ENCODE peak calls at places on chromosomes 5 and 9, in five cellular contexts. X, N, M, H and U are unnamed samples.

GRCh38 chr5:91302335-91302734 is 80.8 kb downstream of the ARRDC3 start:
- DNase-seq in X (no peak), M (no peak), H (no peak), N (no peak), U (no peak)

GRCh38 chr5:159105318-159106053 is 5.8 kb upstream of the EBF1 start:
- DNase-seq in N (no peak), M (peak), H (no peak), X (no peak), U (peak)

GRCh38 chr5:1723476-1723875 is 76.2 kb downstream of the MRPL36 start:
- DNase-seq in X (no peak), H (peak), N (peak), M (no peak), U (no peak)

GRCh38 chr5:18112066-18112465 is 477.8 kb downstream of the TAF11L14 start:
- DNase-seq in X (no peak), M (no peak), H (no peak), N (no peak), U (no peak)

GRCh38 chr9:37749129-37749528 is 4.5 kb upstream of the TRMT10B start:
- DNase-seq in H (no peak), M (no peak), X (no peak), N (no peak), U (no peak)

GRCh38 chr5:67610191-67610912 is 413.8 kb upstream of the CD180 start:
- DNase-seq in X (no peak), H (no peak), M (no peak), N (no peak), U (no peak)

GRCh38 chr5:105836906-105837305 is 1833.8 kb downstream of the EFNA5 start:
- DNase-seq in X (peak), H (no peak), N (no peak), M (no peak), U (no peak)

GRCh38 chr5:86999951-87000350 is 267.7 kb upstream of the RASA1 start:
- DNase-seq in X (no peak), H (no peak), M (no peak), N (no peak), U (no peak)

GRCh38 chr5:107743357-107744000 is 72.7 kb upstream of the EFNA5 start:
- DNase-seq in N (no peak), X (peak), M (no peak), H (no peak), U (no peak)

GRCh38 chr5:89342106-89342876 is 459.3 kb upstream of the MEF2C start:
- DNase-seq in H (no peak), N (no peak), X (peak), M (no peak), U (no peak)

GRCh38 chr5:114243983-114244305 is 117.9 kb upstream of the KCNN2 start:
- DNase-seq in N (no peak), H (no peak), X (no peak), M (no peak), U (no peak)

GRCh38 chr9:128892223-128892892 is 10.4 kb downstream of the LRRC8A start:
- DNase-seq in M (peak), H (peak), X (peak), N (no peak), U (no peak)

GRCh38 chr5:116452774-116453368 is 121.8 kb downstream of the SEMA6A start:
- DNase-seq in N (no peak), H (no peak), M (no peak), X (no peak), U (no peak)

GRCh38 chr5:1515921-1516571 is 7.7 kb downstream of the LPCAT1 start:
- DNase-seq in N (peak), X (peak), H (no peak), M (peak), U (peak)

GRCh38 chr9:27336829-27337228 is 39.9 kb upstream of the EQTN start:
- DNase-seq in N (no peak), H (no peak), M (no peak), X (no peak), U (no peak)

GRCh38 chr5:126837907-126838539 is 61.1 kb downstream of the LMNB1 start:
- DNase-seq in N (no peak), M (no peak), X (peak), H (no peak), U (no peak)

GRCh38 chr5:43041131-43041668 is 1.1 kb upstream of the ANXA2R start:
- DNase-seq in X (no peak), N (no peak), H (no peak), M (peak), U (no peak)

GRCh38 chr5:138282918-138283742 is 8.7 kb upstream of the GFRA3 start:
- DNase-seq in N (peak), M (no peak), H (no peak), X (peak), U (no peak)

GRCh38 chr9:87792831-87793288 is 66.9 kb downstream of the CTSL start:
- DNase-seq in X (peak), M (peak), H (peak), N (no peak), U (no peak)
- TF ChIP-seq CTCF in X (peak), M (no peak), H (peak), N (no peak), U (no peak)

DNA sequence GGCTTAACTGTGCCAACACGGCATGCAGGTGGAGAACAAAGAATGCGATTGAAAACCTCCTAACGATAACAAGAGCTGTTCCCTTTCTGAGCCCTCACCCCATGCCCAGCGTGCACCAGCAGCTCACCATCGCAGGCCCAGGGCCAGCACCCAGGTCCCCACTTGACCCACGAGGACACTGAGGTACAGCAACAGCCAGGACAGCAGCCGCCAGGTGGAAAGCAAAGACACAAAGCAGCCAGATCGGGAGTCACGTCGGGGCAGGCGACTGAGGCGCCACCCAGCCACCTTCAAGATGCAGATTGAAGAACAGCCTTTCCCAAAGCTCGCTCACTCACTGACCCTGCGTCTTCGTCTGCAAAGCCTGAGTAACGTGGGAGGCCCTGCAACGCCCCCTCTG is 6.9 kb upstream of the SEC16A start:
- DNase-seq in H (no peak), M (no peak), X (no peak), N (no peak), U (no peak)
- TF ChIP-seq CTCF in H (no peak), M (no peak), X (no peak), N (no peak), U (no peak)

DNA sequence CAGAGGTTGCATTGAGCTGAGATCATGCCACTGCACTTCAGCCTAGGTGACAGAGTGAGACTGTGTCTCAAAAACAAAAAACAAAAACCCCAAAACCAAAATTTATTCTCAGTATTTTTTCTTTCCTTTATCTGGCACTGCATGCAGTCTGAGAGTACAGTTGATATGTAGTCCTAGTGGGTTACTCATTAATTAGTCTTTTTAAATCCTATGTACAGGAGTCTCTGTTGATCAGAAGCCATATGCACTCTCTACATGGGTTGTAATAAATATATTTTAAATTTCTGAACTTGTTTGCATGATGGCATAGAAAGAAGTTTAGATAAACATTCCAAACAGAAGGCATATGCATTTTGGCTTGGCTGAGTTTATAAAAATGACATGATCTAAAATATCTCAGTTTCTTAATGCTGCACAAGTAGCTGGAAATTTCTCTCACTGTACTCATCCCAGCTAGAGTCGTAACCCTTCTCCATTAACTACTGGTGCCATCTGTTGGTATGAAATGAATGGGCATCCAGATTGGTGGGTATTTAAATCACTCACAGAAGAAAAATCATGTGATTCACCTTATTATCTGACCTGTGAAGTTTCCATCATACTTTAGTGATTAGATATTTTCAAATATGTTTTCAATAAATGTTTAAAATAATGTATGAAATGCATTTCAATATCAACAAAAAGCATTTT is 284.8 kb downstream of the CTNND2 start:
- DNase-seq in X (no peak), N (no peak), M (no peak), H (no peak), U (no peak)
- TF ChIP-seq CTCF in X (no peak), N (no peak), M (no peak), H (peak), U (no peak)

GRCh38 chr5:151238303-151238741 is 14.4 kb upstream of the CCDC69 start:
- DNase-seq in N (no peak), X (no peak), M (peak), H (peak), U (peak)
- TF ChIP-seq CTCF in N (no peak), X (no peak), M (no peak), H (no peak), U (no peak)

DNA sequence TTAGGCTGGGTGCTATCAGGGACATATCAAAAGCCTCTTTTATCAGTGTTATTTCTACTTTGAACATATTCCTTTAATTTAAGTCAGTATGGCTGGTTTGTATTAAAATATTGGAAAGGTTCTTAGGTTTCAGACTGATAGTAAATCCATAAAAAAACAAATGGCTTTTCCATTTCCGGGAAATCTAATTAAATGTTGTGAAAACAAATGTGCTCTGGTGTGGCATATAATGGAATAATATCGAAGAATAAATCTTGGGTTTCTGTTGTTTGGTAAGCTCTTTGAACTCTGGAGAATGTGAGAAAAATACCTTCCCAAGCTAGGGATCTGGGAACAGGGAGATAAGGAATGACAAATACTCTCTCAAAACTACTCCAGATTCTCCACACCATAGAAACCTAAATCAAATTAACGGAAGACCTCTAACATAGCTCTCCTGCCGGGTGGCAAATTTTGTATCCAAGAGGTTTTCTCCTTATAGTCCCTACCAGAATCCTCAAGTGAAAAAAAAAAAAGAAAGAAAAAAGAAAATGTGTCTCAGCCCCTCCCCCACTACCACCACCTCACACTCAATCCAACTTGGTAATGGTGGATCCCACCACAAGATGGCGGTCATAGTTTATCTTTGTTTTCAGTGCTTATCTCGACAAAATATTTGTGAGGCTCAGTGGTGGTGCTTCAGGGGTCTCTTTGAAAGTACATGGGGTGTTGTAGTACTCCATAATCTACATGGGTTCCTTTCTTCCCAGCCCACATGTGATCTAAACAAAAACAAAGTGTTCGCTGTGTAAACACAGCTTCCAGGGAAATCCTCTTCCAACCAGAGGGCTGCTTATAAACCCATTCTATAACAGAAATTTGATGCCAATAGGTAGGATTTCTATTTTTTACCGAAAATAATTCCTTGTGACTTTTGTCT is 54.6 kb upstream of the FST start:
- DNase-seq in X (no peak), N (no peak), M (no peak), H (no peak), U (no peak)
- TF ChIP-seq CTCF in X (no peak), N (peak), M (no peak), H (peak), U (no peak)

DNA sequence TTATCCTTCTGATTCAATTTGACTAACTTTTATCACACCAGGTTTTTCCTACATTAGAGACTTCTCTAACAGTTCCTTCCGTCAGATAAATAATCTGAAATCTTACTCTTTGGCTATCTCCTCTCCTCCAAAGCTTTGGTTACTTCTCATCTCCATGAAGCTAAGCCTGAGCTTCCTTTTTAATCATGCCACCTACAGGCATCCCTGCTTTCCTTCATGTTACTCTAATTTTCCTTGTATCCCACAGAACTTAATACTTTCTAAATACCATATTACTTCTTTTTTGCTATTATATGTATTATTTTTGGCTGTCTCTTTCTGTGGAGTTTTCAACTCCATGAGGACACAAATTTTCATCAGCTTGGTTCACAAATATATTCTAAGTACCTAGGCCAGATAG is 49.7 kb downstream of the C9 start:
- DNase-seq in M (no peak), H (no peak), N (no peak), X (no peak), U (no peak)
- TF ChIP-seq CTCF in M (no peak), H (no peak), N (no peak), X (no peak), U (no peak)

DNA sequence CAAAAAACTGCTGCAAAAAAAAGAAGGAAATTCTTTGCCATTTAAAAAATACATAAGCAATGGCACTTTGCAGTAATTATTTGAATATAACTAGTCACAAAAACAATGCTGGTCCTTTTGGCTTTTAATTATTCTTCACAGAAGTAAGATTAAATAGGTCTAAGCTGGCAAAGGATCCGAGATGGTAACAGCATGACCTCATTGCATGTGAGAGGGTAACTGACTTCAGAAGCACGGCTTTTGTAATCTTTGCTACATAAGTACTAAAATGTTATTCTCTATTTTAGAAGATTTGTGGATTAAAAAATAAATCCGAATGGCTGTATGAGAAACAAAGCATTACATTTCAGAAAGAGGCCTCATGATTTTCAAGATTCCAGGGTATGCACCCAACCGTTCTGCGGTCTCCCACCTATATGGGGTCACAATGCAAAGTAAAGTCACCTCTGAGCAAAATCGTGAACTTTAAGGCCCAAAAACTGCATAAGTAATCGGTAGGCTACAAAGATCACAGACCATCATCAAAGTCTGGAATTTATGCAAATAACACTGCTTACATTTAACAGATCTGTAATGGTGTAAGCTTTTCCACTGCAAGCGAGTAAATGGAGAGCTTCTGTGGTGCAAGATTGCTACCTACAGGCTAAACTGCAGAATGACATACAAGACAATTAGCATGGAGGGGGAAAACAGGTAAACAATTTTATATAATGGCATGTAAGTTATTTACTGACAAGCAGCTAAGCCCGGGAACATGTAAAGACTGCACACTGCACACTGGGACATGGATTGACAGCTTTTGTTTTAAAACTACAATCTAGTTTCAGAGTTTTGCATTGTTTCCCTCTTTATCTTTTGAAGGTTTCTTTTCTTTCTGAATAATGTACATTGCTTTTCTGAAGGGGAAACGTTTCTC is 231.6 kb downstream of the SLF1 start:
- DNase-seq in M (no peak), N (no peak), X (peak), H (no peak), U (no peak)
- TF ChIP-seq CTCF in M (peak), N (peak), X (peak), H (peak), U (peak)

DNA sequence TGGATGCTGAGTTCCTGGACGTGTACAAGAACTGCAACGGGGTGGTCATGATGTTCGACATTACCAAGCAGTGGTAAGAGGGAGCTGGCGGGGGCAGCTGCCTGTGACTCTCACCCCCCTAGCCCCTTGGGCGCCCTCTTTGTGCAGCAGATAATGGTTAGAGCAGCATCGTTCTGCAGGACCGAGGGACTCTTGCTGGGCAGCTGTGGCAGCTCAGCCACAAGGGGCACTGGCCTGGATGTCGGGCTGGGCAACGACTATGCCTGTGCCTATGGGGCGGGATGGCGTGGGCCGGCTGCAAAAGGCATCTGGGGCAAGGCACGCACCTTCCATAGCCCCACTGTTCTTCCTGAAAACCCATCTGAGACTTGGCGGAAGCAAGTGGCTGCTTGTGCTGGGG is 12.9 kb upstream of the AJM1 start:
- DNase-seq in M (no peak), X (no peak), N (no peak), H (peak), U (no peak)
- TF ChIP-seq CTCF in M (no peak), X (no peak), N (no peak), H (no peak), U (no peak)

GRCh38 chr5:173721259-173722232 is 105.1 kb upstream of the BOD1 start:
- DNase-seq in H (no peak), M (no peak), X (no peak), N (no peak), U (no peak)
- TF ChIP-seq CTCF in H (no peak), M (no peak), X (peak), N (no peak), U (no peak)